ENCODE peak calls at places on chromosomes 6 and 20, in eight cellular contexts. N is activated CD8-positive, alpha-beta T cell treated with anti-CD3 and anti-CD28 coated beads for 36 hours; S is T-helper 2 cell; C is amniotic stem cell; G is SJSA1; V is RPMI8226; E is GM04504; B is activated CD4-positive, alpha-beta T cell treated with anti-CD3 and anti-CD28 coated beads, Interleukin-2, amount 10 ng/mL, durations not matched to agents 7 days and 5 days. W is an unnamed sample.

GRCh38 chr6:53616450-53617357 is 48.9 kb downstream of the KLHL31 start:
- DNase-seq in N (no peak), S (no peak), C (no peak), G (no peak), V (no peak), E (no peak), B (no peak), W (no peak)

GRCh38 chr6:18154507-18155272 is at the start of gene TPMT:
- DNase-seq in N (peak), S (peak), C (no peak), G (peak), V (peak), E (no peak), B (peak), W (no peak)

GRCh38 chr6:81171991-81172740 is 580.3 kb downstream of the TENT5A start:
- DNase-seq in N (no peak), S (no peak), C (peak), G (no peak), V (no peak), E (peak), B (no peak), W (no peak)

GRCh38 chr6:118565317-118565960 is 17.3 kb downstream of the PLN start:
- DNase-seq in N (peak), S (no peak), C (no peak), G (no peak), V (peak), E (no peak), B (peak), W (peak)

GRCh38 chr6:25359191-25359861 is 80.2 kb downstream of the CARMIL1 start:
- DNase-seq in N (no peak), S (no peak), C (peak), G (peak), V (no peak), E (peak), B (no peak), W (no peak)

GRCh38 chr6:29568021-29568420 is 8.5 kb upstream of the UBD start:
- DNase-seq in N (no peak), S (no peak), C (no peak), G (peak), V (no peak), E (no peak), B (no peak), W (no peak)

GRCh38 chr6:384898-385297 is 6.7 kb upstream of the IRF4 start:
- DNase-seq in N (no peak), S (no peak), C (no peak), G (no peak), V (no peak), E (no peak), B (no peak), W (no peak)

GRCh38 chr6:13767121-13767794 is 47.1 kb downstream of the MCUR1 start:
- DNase-seq in N (peak), S (no peak), C (peak), G (peak), V (no peak), E (peak), B (no peak), W (no peak)

GRCh38 chr20:48705208-48706115 is 122.3 kb downstream of the PREX1 start:
- DNase-seq in N (no peak), S (no peak), C (no peak), G (no peak), V (no peak), E (no peak), B (no peak), W (no peak)

GRCh38 chr6:148514091-148514850 is 171.6 kb downstream of the SASH1 start:
- DNase-seq in N (no peak), S (no peak), C (no peak), G (no peak), V (no peak), E (no peak), B (no peak), W (no peak)

GRCh38 chr6:138088307-138088744 is 18.9 kb downstream of the PERP start:
- DNase-seq in N (no peak), S (no peak), C (peak), G (peak), V (no peak), E (peak), B (no peak), W (peak)

GRCh38 chr20:50930139-50931047 is 844 bp downstream of the ADNP start:
- DNase-seq in N (peak), S (no peak), C (no peak), G (no peak), V (peak), E (no peak), B (peak), W (peak)

GRCh38 chr20:48098866-48099265 is 313.6 kb upstream of the SULF2 start:
- DNase-seq in N (no peak), S (no peak), C (no peak), G (no peak), V (no peak), E (no peak), B (no peak), W (no peak)

GRCh38 chr6:89351632-89352328 is 742 bp downstream of the UBE2J1 start:
- DNase-seq in N (no peak), S (no peak), C (no peak), G (no peak), V (no peak), E (no peak), B (no peak), W (no peak)

GRCh38 chr6:4582506-4582905 is 193.7 kb upstream of the CDYL start:
- DNase-seq in N (no peak), S (no peak), C (no peak), G (peak), V (no peak), E (peak), B (no peak), W (peak)

GRCh38 chr20:49187330-49188100 is 619 bp downstream of the STAU1 start:
- DNase-seq in N (peak), S (peak), C (no peak), G (peak), V (peak), E (no peak), B (peak), W (peak)

GRCh38 chr6:5905431-5906339 is 101.0 kb downstream of the NRN1 start:
- DNase-seq in N (no peak), S (no peak), C (peak), G (peak), V (no peak), E (peak), B (no peak), W (no peak)

GRCh38 chr20:24337074-24337473 is 132.4 kb upstream of the SYNDIG1 start:
- DNase-seq in N (no peak), S (no peak), C (peak), G (no peak), V (no peak), E (no peak), B (no peak), W (peak)

GRCh38 chr6:130932956-130933355 is 105.8 kb downstream of the SMLR1 start:
- DNase-seq in N (no peak), S (no peak), C (no peak), G (no peak), V (no peak), E (no peak), B (no peak), W (no peak)

GRCh38 chr20:17655286-17655651 is 26.8 kb downstream of the RRBP1 start:
- DNase-seq in N (no peak), S (no peak), C (no peak), G (no peak), V (no peak), E (no peak), B (no peak), W (no peak)

GRCh38 chr6:63649269-63649668 is 13.7 kb downstream of the PHF3 start:
- DNase-seq in N (no peak), S (no peak), C (no peak), G (no peak), V (peak), E (no peak), B (no peak), W (no peak)

GRCh38 chr6:111899531-111899930 is 26.3 kb upstream of the FYN start:
- DNase-seq in N (no peak), S (no peak), C (no peak), G (no peak), V (no peak), E (no peak), B (no peak), W (peak)

GRCh38 chr20:22771706-22772105 is 187.3 kb upstream of the FOXA2 start:
- DNase-seq in N (no peak), S (no peak), C (no peak), G (no peak), V (no peak), E (no peak), B (no peak), W (no peak)

GRCh38 chr6:25900843-25901242 is 26.8 kb upstream of the SLC17A3 start:
- DNase-seq in N (no peak), S (no peak), C (no peak), G (no peak), V (no peak), E (no peak), B (no peak), W (no peak)

GRCh38 chr6:14640631-14641030 is 523.1 kb downstream of the CD83 start:
- DNase-seq in N (no peak), S (no peak), C (no peak), G (no peak), V (no peak), E (no peak), B (no peak), W (no peak)

GRCh38 chr6:3849681-3850450 is 693 bp downstream of the FAM50B start:
- DNase-seq in N (no peak), S (no peak), C (no peak), G (no peak), V (no peak), E (no peak), B (no peak), W (peak)

GRCh38 chr20:20457392-20458126 is 89.7 kb downstream of the INSM1 start:
- DNase-seq in N (no peak), S (no peak), C (no peak), G (no peak), V (no peak), E (no peak), B (no peak), W (no peak)

GRCh38 chr20:23234311-23235078 is 116.1 kb upstream of the NXT1 start:
- DNase-seq in N (no peak), S (no peak), C (no peak), G (no peak), V (no peak), E (no peak), B (no peak), W (no peak)

GRCh38 chr6:145278163-145278807 is 457.0 kb downstream of the EPM2A start:
- DNase-seq in N (no peak), S (no peak), C (peak), G (no peak), V (no peak), E (peak), B (no peak), W (no peak)

GRCh38 chr20:12941025-12941424 is 67.7 kb upstream of the SPTLC3 start:
- DNase-seq in N (no peak), S (no peak), C (no peak), G (no peak), V (no peak), E (no peak), B (no peak), W (no peak)

W was measured in NB4.